ENCODE peak calls at places on chromosomes 3 and 15, in five cellular contexts. One of them, this sample, is unnamed.

GRCh38 chr3:185361920-185362319 is 1.0 kb upstream of the MAP3K13 start:
- DNase-seq in transverse colon: no peak
- DNase-seq in K562: no peak
- DNase-seq in stomach: no peak
- DNase-seq in HCT116: no peak
- DNase-seq in this sample: no peak

GRCh38 chr3:194224536-194224935 is 88.6 kb downstream of the HES1 start:
- DNase-seq in HCT116: peak; percentile 13
- DNase-seq in K562: no peak
- DNase-seq in transverse colon: no peak
- DNase-seq in stomach: no peak
- DNase-seq in this sample: no peak

GRCh38 chr3:188507244-188507720 is 353.3 kb downstream of the LPP start:
- DNase-seq in K562: no peak
- DNase-seq in HCT116: no peak
- DNase-seq in transverse colon: no peak
- DNase-seq in stomach: no peak
- DNase-seq in this sample: no peak

GRCh38 chr15:73991260-73991659 is 835 bp downstream of the STOML1 start:
- DNase-seq in HCT116: no peak
- DNase-seq in stomach: no peak
- DNase-seq in transverse colon: peak; percentile 45
- DNase-seq in K562: no peak
- DNase-seq in this sample: peak; percentile 84

GRCh38 chr3:36765104-36765503 is 751 bp upstream of the DCLK3 start:
- DNase-seq in K562: no peak
- DNase-seq in transverse colon: no peak
- DNase-seq in stomach: no peak
- DNase-seq in HCT116: no peak
- DNase-seq in this sample: no peak

GRCh38 chr15:55279746-55280351 is 9.8 kb downstream of the RAB27A start:
- DNase-seq in HCT116: peak; percentile 65
- DNase-seq in stomach: no peak
- DNase-seq in K562: peak; percentile 70
- DNase-seq in transverse colon: peak; percentile 34
- DNase-seq in this sample: no peak

GRCh38 chr3:48708481-48708889 is 8.5 kb downstream of the IP6K2 start:
- DNase-seq in HCT116: no peak
- DNase-seq in transverse colon: no peak
- DNase-seq in K562: no peak
- DNase-seq in stomach: no peak
- DNase-seq in this sample: no peak

GRCh38 chr15:40941528-40942336 is 11.5 kb upstream of the CHAC1 start:
- DNase-seq in K562: peak; percentile 93
- DNase-seq in stomach: peak; percentile 80
- DNase-seq in transverse colon: peak; percentile 85
- DNase-seq in HCT116: no peak
- DNase-seq in this sample: peak; percentile 89

GRCh38 chr3:197363553-197364409 is 65.4 kb upstream of the DLG1 start:
- DNase-seq in K562: no peak
- DNase-seq in stomach: peak; percentile 11
- DNase-seq in transverse colon: no peak
- DNase-seq in HCT116: no peak
- DNase-seq in this sample: no peak

GRCh38 chr3:45992820-45993219 is 2.8 kb downstream of the FYCO1 start:
- DNase-seq in K562: no peak
- DNase-seq in transverse colon: no peak
- DNase-seq in HCT116: no peak
- DNase-seq in stomach: no peak
- DNase-seq in this sample: no peak

GRCh38 chr3:69400688-69401087 is 14.8 kb upstream of the FRMD4B start:
- DNase-seq in stomach: no peak
- DNase-seq in HCT116: no peak
- DNase-seq in K562: no peak
- DNase-seq in transverse colon: no peak
- DNase-seq in this sample: no peak

GRCh38 chr3:45953536-45953935 is 10.3 kb downstream of the CXCR6 start:
- DNase-seq in HCT116: no peak
- DNase-seq in K562: no peak
- DNase-seq in transverse colon: no peak
- DNase-seq in stomach: no peak
- DNase-seq in this sample: no peak

GRCh38 chr3:149321640-149322039 is 11.8 kb downstream of the TM4SF18 start:
- DNase-seq in K562: no peak
- DNase-seq in stomach: no peak
- DNase-seq in transverse colon: no peak
- DNase-seq in HCT116: no peak
- DNase-seq in this sample: no peak

GRCh38 chr3:32460031-32460749 is 42.5 kb downstream of the CMTM6 start:
- DNase-seq in transverse colon: peak; percentile 53
- DNase-seq in stomach: no peak
- DNase-seq in HCT116: no peak
- DNase-seq in K562: peak; percentile 5
- DNase-seq in this sample: no peak

GRCh38 chr15:33311312-33311971 is 675 bp downstream of the RYR3 start:
- DNase-seq in HCT116: no peak
- DNase-seq in stomach: no peak
- DNase-seq in K562: no peak
- DNase-seq in transverse colon: no peak
- DNase-seq in this sample: no peak

GRCh38 chr3:123379041-123379830 is 69.7 kb downstream of the ADCY5 start:
- DNase-seq in K562: no peak
- DNase-seq in transverse colon: no peak
- DNase-seq in HCT116: no peak
- DNase-seq in stomach: no peak
- DNase-seq in this sample: peak; percentile 63

GRCh38 chr15:32722126-32722525 is 4.3 kb downstream of the GREM1 start:
- DNase-seq in stomach: no peak
- DNase-seq in K562: no peak
- DNase-seq in HCT116: no peak
- DNase-seq in transverse colon: no peak
- DNase-seq in this sample: no peak

GRCh38 chr3:195259564-195260285 is 11.2 kb downstream of the XXYLT1 start:
- DNase-seq in stomach: peak; percentile 85
- DNase-seq in HCT116: peak; percentile 63
- DNase-seq in transverse colon: peak; percentile 93
- DNase-seq in K562: peak; percentile 97
- DNase-seq in this sample: peak; percentile 96
- H3K4me1 ChIP-seq in stomach: peaks cover 44% of the 10 kb centered on the region
- H3K4me1 ChIP-seq in HCT116: peaks cover 28% of the 10 kb centered on the region
- H3K4me1 ChIP-seq in transverse colon: peaks cover 32% of the 10 kb centered on the region
- H3K4me1 ChIP-seq in K562: peaks cover 14% of the 10 kb centered on the region
- H3K4me1 ChIP-seq in this sample: peaks cover 48% of the 10 kb centered on the region

GRCh38 chr3:10015476-10015904 is 10.7 kb upstream of the FANCD2 start:
- DNase-seq in K562: no peak
- DNase-seq in transverse colon: peak; percentile 81
- DNase-seq in HCT116: no peak
- DNase-seq in stomach: peak; percentile 72
- DNase-seq in this sample: peak; percentile 94
- TF ChIP-seq POLR2AphosphoS5 in K562: no peak
- TF ChIP-seq POLR2AphosphoS5 in transverse colon: peak; percentile 32
- TF ChIP-seq POLR2AphosphoS5 in HCT116: no peak
- TF ChIP-seq POLR2AphosphoS5 in stomach: peak; percentile 7
- TF ChIP-seq POLR2AphosphoS5 in this sample: no peak

DNA sequence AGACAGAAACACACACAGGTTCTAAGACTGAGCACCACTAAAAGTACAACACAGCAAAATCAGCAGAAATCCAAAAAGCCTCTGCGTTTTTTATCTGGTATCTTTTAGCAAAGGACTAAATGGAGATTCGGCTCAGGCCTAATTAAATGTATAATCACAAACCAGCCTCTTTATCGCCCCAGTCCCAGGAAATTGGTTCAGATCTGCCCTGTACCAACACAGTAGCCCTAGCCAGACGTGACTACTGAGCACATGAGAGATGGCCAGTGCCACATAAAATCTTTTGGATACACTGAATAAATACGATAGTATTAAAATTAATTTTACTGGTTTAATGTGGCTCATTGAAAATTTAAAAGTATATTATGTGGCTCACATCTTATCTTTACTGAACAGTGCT is 19.7 kb downstream of the TBC1D2B start:
- DNase-seq in stomach: no peak
- DNase-seq in HCT116: no peak
- DNase-seq in transverse colon: no peak
- DNase-seq in K562: no peak
- DNase-seq in this sample: no peak
- H3K4me1 ChIP-seq in stomach: peaks cover 97% of the 10 kb centered on the region
- H3K4me1 ChIP-seq in HCT116: peaks cover 23% of the 10 kb centered on the region
- H3K4me1 ChIP-seq in transverse colon: peaks cover 84% of the 10 kb centered on the region
- H3K4me1 ChIP-seq in K562: peaks cover 4% of the 10 kb centered on the region
- H3K4me1 ChIP-seq in this sample: peaks cover 83% of the 10 kb centered on the region

GRCh38 chr15:52417501-52417900 is 111.2 kb downstream of the MYO5A start:
- DNase-seq in transverse colon: no peak
- DNase-seq in stomach: no peak
- DNase-seq in HCT116: no peak
- DNase-seq in K562: no peak
- DNase-seq in this sample: no peak
- TF ChIP-seq POLR2AphosphoS5 in transverse colon: no peak
- TF ChIP-seq POLR2AphosphoS5 in stomach: no peak
- TF ChIP-seq POLR2AphosphoS5 in HCT116: no peak
- TF ChIP-seq POLR2AphosphoS5 in K562: no peak
- TF ChIP-seq POLR2AphosphoS5 in this sample: no peak

GRCh38 chr3:13053915-13054704 is 19.1 kb downstream of the IQSEC1 start:
- DNase-seq in HCT116: no peak
- DNase-seq in K562: no peak
- DNase-seq in stomach: no peak
- DNase-seq in transverse colon: no peak
- DNase-seq in this sample: no peak
- H3K4me1 ChIP-seq in HCT116: peaks cover 19% of the 10 kb centered on the region
- H3K4me1 ChIP-seq in K562: no peaks in the 10 kb centered on the region
- H3K4me1 ChIP-seq in stomach: no peaks in the 10 kb centered on the region
- H3K4me1 ChIP-seq in transverse colon: no peaks in the 10 kb centered on the region
- H3K4me1 ChIP-seq in this sample: peaks cover 10% of the 10 kb centered on the region

DNA sequence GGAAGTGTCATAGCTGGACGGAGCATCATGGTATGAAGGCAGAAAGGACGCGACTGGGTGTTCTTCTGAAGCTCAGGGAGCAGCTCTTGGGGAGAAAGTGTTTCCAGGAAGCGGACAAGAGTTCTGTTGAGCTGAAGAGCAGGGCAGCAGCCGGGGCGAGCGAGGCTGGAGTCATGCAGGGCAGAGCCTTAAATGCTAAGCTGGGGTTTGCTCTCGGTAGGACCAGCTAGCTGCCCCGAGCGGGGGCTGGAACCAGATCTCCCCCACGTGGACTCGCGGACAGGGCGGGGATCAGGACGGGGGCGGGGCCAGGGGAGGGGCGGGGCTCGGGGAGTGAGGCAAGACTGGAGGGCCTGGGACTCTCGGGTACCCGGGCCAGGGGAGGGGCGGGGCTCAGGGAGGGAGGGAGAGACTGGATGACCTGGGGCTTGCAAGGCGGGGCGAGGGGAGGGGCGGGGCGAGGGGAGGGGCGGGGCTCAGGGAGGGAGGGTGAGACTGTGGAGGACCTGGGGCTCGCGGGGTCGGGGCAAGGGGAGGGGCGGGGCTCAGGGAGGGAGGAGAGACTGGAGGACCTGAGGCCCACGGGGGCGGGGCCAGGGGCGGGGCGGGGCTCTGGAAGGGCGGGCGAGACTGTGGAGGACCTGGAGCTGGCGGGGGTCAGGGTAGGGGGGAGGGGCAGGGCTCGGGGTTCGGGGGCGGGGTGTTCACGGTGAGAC is 461 bp upstream of the FAH start:
- DNase-seq in transverse colon: peak; percentile 98
- DNase-seq in stomach: peak; percentile 96
- DNase-seq in K562: peak; percentile 97
- DNase-seq in HCT116: peak; percentile 88
- DNase-seq in this sample: peak; percentile 98
- TF ChIP-seq POLR2AphosphoS5 in transverse colon: peak; percentile 25
- TF ChIP-seq POLR2AphosphoS5 in stomach: no peak
- TF ChIP-seq POLR2AphosphoS5 in K562: no peak
- TF ChIP-seq POLR2AphosphoS5 in HCT116: peak; percentile 27
- TF ChIP-seq POLR2AphosphoS5 in this sample: no peak

DNA sequence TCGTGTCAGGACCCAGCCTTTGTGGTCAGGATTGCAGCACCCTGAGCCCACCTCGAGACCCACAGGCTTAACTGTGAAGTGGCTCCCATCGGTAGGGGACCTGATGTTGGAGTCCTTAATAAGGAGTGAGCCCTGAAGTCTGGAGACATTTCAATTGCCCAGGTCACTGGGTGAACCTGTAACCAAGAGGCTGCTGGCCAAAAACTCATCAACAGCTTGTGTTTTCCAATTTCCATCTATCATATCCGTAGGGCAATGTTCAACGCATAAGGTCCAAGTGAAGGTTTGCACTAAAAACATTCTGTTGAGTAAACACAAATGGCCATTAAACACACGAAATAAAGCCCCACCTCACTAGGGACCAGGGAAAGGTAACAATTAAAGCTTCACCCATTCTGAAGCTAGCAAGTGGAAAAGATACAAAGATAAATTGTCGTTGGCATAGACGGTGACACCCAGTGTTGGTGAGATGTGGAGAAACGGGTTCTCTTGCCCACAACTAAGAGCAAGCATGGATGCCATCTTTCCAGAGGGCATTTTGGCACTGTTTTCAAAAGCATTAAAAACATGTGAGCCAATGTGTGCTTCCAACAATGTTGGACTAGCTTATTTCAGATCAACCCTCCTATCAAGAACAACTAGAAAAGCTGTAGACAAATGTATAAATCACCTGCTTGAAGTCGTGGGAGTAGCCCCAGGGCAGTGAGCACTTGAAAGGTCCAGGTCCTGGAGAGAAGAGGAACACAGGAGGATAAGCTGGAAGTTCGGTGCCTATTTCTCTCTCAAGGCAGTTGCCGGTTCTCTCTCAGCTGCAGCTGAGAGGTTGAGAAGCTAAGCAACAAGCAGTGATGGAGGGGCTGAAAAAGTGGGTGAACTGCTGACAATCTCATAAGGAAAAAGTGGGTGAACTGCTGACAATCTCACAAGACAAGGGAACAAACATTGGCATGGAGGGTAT is 56.3 kb upstream of the PCSK6 start:
- DNase-seq in HCT116: no peak
- DNase-seq in stomach: no peak
- DNase-seq in K562: no peak
- DNase-seq in transverse colon: no peak
- DNase-seq in this sample: no peak
- H3K4me1 ChIP-seq in HCT116: no peaks in the 10 kb centered on the region
- H3K4me1 ChIP-seq in stomach: no peaks in the 10 kb centered on the region
- H3K4me1 ChIP-seq in K562: no peaks in the 10 kb centered on the region
- H3K4me1 ChIP-seq in transverse colon: peaks cover 5% of the 10 kb centered on the region
- H3K4me1 ChIP-seq in this sample: peaks cover 7% of the 10 kb centered on the region

GRCh38 chr15:39583586-39584265 is 2.8 kb downstream of the THBS1 start:
- DNase-seq in transverse colon: peak; percentile 75
- DNase-seq in HCT116: no peak
- DNase-seq in K562: peak; percentile 39
- DNase-seq in stomach: no peak
- DNase-seq in this sample: no peak
- TF ChIP-seq POLR2AphosphoS5 in transverse colon: peak; percentile 52
- TF ChIP-seq POLR2AphosphoS5 in HCT116: no peak
- TF ChIP-seq POLR2AphosphoS5 in K562: no peak
- TF ChIP-seq POLR2AphosphoS5 in stomach: no peak
- TF ChIP-seq POLR2AphosphoS5 in this sample: no peak

DNA sequence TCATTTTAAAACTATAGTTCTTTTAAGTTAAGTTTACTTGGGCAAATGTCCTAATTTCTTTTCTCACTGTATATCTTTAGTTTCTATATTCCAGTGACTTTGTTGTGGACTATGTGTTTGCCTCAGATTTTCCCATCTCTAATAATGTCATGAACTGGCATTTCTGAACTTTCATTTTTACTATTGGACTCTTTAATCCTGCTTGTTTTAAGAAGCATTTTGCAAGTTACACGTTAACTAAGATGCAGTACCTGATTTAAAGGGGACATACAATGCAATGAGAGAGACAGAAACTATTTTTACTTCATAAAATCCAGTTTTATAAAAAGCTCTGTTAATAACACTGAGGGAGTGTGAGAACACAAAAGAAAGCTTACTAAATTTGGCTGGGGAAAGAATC is 58.6 kb upstream of the PHLDB2 start:
- DNase-seq in K562: no peak
- DNase-seq in transverse colon: no peak
- DNase-seq in HCT116: no peak
- DNase-seq in stomach: no peak
- DNase-seq in this sample: no peak
- H3K4me1 ChIP-seq in K562: no peaks in the 10 kb centered on the region
- H3K4me1 ChIP-seq in transverse colon: peaks cover 29% of the 10 kb centered on the region
- H3K4me1 ChIP-seq in HCT116: peaks cover 41% of the 10 kb centered on the region
- H3K4me1 ChIP-seq in stomach: peaks cover 38% of the 10 kb centered on the region
- H3K4me1 ChIP-seq in this sample: peaks cover 37% of the 10 kb centered on the region